ENCODE peak calls at places on chromosome 9, in five cellular contexts. Y is fibroblast of pulmonary artery, S is foreskin fibroblast, J is psoas muscle, I is RWPE2. X is an unnamed sample.

GRCh38 chr9:125126019-125126746 is 17.1 kb downstream of the SCAI start:
- DNase-seq in J (peak), I (no peak), Y (peak), S (peak), X (peak)

GRCh38 chr9:112757940-112758339 is 7.4 kb downstream of the SNX30 start:
- DNase-seq in I (no peak), J (no peak), Y (no peak), S (no peak), X (no peak)

GRCh38 chr9:34989946-34990635 is 546 bp downstream of the DNAJB5 start:
- DNase-seq in Y (peak), I (peak), J (peak), S (peak), X (peak)

GRCh38 chr9:91897201-91897600 is 52.8 kb downstream of the ROR2 start:
- DNase-seq in Y (no peak), I (no peak), J (no peak), S (no peak), X (peak)

GRCh38 chr9:68844623-68845612 is 139.9 kb downstream of the PIP5K1B start:
- DNase-seq in I (no peak), S (peak), J (peak), Y (peak), X (peak)

GRCh38 chr9:37787059-37787458 is 2.2 kb upstream of the EXOSC3 start:
- DNase-seq in S (no peak), Y (no peak), I (no peak), J (no peak), X (no peak)

GRCh38 chr9:17185630-17186029 is 50.8 kb downstream of the CNTLN start:
- DNase-seq in Y (no peak), J (no peak), S (no peak), I (no peak), X (no peak)

GRCh38 chr9:129627556-129628492 is 1.9 kb downstream of the NTMT1 start:
- DNase-seq in S (peak), J (no peak), I (no peak), Y (no peak), X (no peak)

GRCh38 chr9:77647659-77648457 is at the start of gene GNA14:
- DNase-seq in J (peak), I (no peak), S (peak), Y (peak), X (no peak)

GRCh38 chr9:122394265-122395242 is 23.7 kb downstream of the PTGS1 start:
- DNase-seq in I (no peak), J (peak), Y (peak), S (peak), X (peak)

GRCh38 chr9:99127372-99128132 is 22.6 kb downstream of the TGFBR1 start:
- DNase-seq in I (no peak), Y (peak), S (peak), J (no peak), X (peak)

GRCh38 chr9:33202552-33203300 is 35.6 kb upstream of the B4GALT1 start:
- DNase-seq in S (peak), J (peak), Y (peak), I (no peak), X (peak)

GRCh38 chr9:124291801-124292396 is 34.1 kb downstream of the NEK6 start:
- DNase-seq in S (peak), Y (no peak), I (no peak), J (no peak), X (no peak)

GRCh38 chr9:34891386-34891785 is 66.7 kb upstream of the PHF24 start:
- DNase-seq in Y (no peak), J (no peak), S (peak), I (no peak), X (peak)

GRCh38 chr9:87282477-87282991 is 215.1 kb upstream of the DAPK1 start:
- DNase-seq in J (no peak), S (no peak), Y (no peak), I (no peak), X (no peak)

GRCh38 chr9:129697956-129698757 is 32.7 kb downstream of the PRRX2 start:
- DNase-seq in J (peak), I (no peak), Y (no peak), S (peak), X (peak)

GRCh38 chr9:32404856-32405255 is 20.4 kb downstream of the ACO1 start:
- DNase-seq in I (no peak), S (no peak), Y (no peak), J (no peak), X (no peak)

GRCh38 chr9:82513976-82514735 is 525.6 kb downstream of the SPATA31D1 start:
- DNase-seq in J (no peak), S (no peak), I (no peak), Y (no peak), X (no peak)

DNA sequence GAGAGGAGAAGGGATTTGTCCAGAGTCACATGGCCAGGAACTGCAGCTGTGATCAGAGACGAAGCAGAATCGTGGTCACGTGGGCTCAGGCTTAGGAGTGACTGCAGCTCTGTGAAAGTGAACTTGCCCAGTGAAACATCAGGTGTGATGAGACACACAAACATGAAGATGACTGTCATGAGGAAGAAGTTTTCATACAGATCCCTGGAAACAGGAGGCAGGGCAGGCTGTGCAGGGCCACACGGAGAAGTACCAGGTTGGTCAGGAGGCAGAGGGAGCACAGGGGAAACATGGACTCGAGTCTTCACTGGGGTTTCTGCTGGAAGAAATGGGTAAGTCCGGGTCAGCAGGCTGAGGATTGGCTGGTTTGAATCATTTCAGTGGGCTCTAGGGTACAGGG is 64.1 kb downstream of the BARX1 start:
- DNase-seq in Y (no peak), S (no peak), I (no peak), J (no peak), X (no peak)
- TF ChIP-seq CTCF in Y (no peak), S (no peak), I (no peak), J (no peak), X (no peak)

GRCh38 chr9:133862585-133863041 is 124.5 kb upstream of the SARDH start:
- DNase-seq in S (no peak), Y (no peak), J (peak), I (no peak), X (no peak)

GRCh38 chr9:133863193-133863592 is 125.0 kb upstream of the SARDH start:
- DNase-seq in S (no peak), I (no peak), J (no peak), Y (no peak), X (no peak)

GRCh38 chr9:133861692-133862091 is 123.5 kb upstream of the SARDH start:
- DNase-seq in J (no peak), Y (no peak), I (no peak), S (no peak), X (no peak)

GRCh38 chr9:133858771-133859170 is 120.6 kb upstream of the SARDH start:
- DNase-seq in Y (no peak), J (no peak), S (no peak), I (no peak), X (no peak)

DNA sequence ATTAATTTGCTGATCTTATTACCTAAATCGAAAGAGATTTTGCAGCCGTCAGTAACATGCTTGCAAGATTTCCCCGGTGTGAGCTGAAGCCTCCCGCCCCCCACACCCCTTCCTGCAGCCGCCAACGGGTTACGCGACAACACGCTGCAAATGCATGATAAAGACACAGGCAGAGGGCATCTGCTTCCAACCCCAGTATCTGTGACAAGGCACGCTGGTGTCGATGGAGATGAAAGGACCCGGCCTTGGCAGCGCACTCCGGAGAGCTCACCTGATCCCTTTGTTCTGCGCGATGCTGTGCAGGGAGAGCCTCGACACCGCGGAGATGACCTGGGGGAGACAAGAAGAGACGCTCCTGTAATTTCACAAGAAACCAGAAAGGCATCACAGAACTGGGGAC is 123.0 kb upstream of the SARDH start:
- DNase-seq in J (no peak), Y (no peak), S (no peak), I (no peak), X (no peak)
- H3K4me3 ChIP-seq in J (no peak), Y (no peak), S (no peak), I (no peak), X (no peak)

GRCh38 chr9:130735566-130735965 is 42.0 kb downstream of the EXOSC2 start:
- DNase-seq in Y (no peak), I (no peak), J (no peak), S (no peak), X (no peak)

GRCh38 chr9:130732131-130732530 is 38.6 kb downstream of the EXOSC2 start:
- DNase-seq in J (no peak), S (no peak), Y (no peak), I (no peak), X (no peak)

GRCh38 chr9:130731355-130731754 is 37.8 kb downstream of the EXOSC2 start:
- DNase-seq in Y (no peak), J (no peak), I (no peak), S (no peak), X (no peak)

GRCh38 chr9:130729145-130729544 is 35.6 kb downstream of the EXOSC2 start:
- DNase-seq in I (no peak), Y (no peak), S (no peak), J (no peak), X (no peak)

GRCh38 chr9:130732793-130733221 is 39.2 kb downstream of the EXOSC2 start:
- DNase-seq in Y (peak), I (no peak), J (no peak), S (no peak), X (peak)
- TF ChIP-seq CTCF in Y (no peak), I (no peak), J (no peak), S (no peak), X (no peak)

GRCh38 chr9:136329636-136330405 is 2.5 kb downstream of the GPSM1 start:
- DNase-seq in S (no peak), I (no peak), Y (no peak), J (no peak), X (no peak)
- H3K4me3 ChIP-seq in S (peak), I (no peak), Y (no peak), J (no peak), X (peak)

GRCh38 chr9:136886610-136887597 is 588 bp downstream of the TRAF2 start:
- DNase-seq in J (peak), I (no peak), Y (no peak), S (peak), X (peak)
- TF ChIP-seq CTCF in J (no peak), I (no peak), Y (no peak), S (no peak), X (no peak)

DNA sequence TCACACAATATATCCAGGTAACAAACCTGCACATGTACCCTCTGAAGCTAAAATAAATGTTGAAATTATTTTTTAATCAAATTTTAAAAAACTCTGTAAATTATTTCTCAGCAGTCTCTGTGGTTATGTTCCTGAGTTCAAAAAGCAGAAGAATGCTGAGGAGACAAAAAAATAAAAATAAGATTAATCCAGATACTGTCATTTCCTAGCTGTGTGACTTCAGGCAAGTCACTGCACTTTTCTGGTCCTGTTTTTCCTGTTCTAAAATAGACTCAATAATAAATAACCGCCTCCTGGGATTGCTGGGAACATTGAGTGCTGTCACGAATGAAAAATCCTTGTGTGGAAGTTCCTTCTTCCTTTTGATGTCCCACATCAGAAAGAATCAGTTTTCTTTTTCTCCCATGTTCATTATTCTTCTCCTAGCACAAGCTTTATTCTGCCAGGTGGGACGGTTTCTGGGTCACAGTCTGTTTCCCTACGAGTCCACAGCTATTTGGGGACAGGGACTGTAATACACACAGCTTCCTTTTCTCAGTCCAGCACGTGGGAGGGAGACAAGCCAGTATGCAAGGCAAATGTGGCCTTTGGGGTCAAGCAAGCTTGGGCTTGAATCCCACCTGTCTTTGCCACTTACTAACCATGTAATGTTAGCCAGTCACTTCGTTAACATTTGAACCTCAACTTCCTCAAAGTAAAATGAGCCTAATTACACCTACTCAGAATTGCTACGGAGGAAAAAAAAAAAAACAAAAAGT is 156.9 kb downstream of the TRIM32 start:
- DNase-seq in S (no peak), I (no peak), J (no peak), Y (no peak), X (no peak)
- H3K4me3 ChIP-seq in S (no peak), I (no peak), J (no peak), Y (no peak), X (no peak)

DNA sequence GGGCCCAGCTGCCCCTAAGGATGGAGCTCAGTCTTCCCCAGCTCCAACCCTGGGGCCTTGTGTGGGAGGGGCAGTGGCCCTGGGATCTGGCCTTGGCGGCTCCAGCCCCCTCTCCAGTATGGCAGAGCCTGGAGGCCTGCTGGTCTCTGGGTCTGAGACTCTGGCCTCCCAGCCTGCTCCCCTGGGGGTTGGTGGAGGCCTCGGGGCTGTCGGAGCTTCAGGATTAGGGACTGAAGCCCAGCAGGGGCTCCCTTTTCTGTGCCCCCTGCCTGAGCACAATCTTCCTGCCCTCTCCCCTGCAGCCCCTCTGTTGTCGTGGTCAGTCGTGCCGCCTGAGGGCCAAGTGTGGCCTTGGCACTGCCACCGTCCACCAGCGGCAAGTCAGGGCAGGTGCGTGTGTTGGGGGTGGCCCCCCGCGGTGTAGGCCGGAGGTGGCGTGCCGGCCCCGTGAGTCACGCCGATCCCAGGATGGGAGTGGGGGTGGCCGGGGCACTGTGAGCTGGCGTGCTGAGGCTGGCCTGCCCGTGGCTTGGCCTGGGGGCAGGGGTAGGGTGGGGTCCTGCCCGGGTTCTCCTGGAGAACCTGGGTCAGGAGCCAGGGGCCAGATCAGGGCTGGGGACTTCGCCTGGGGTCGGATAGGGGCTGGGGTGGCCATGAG is 53.6 kb downstream of the RXRA start:
- DNase-seq in Y (no peak), S (no peak), I (peak), J (peak), X (peak)
- TF ChIP-seq CTCF in Y (no peak), S (no peak), I (no peak), J (no peak), X (no peak)

DNA sequence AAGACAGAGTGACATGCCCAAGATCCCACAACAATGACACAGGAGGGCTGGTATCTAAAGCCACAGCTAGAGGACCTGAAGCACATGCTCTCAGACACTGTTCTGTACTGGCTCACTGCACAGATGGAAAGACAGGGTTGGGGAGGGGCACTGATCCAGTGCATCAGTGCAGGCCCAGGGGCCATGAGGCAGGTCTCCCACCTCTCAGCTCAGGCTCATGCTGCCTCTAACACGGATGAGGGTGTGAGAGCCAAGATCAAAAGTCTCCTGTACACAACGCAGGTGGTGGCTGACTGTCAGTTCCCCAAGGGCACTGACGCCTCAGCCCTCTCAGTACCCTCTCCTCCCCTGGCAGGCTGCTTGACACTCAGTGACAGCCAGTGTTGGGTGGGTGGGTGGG is 10.9 kb downstream of the RAPGEF1 start:
- DNase-seq in S (no peak), Y (no peak), J (no peak), I (no peak), X (no peak)
- H3K4me3 ChIP-seq in S (no peak), Y (no peak), J (no peak), I (no peak), X (no peak)

DNA sequence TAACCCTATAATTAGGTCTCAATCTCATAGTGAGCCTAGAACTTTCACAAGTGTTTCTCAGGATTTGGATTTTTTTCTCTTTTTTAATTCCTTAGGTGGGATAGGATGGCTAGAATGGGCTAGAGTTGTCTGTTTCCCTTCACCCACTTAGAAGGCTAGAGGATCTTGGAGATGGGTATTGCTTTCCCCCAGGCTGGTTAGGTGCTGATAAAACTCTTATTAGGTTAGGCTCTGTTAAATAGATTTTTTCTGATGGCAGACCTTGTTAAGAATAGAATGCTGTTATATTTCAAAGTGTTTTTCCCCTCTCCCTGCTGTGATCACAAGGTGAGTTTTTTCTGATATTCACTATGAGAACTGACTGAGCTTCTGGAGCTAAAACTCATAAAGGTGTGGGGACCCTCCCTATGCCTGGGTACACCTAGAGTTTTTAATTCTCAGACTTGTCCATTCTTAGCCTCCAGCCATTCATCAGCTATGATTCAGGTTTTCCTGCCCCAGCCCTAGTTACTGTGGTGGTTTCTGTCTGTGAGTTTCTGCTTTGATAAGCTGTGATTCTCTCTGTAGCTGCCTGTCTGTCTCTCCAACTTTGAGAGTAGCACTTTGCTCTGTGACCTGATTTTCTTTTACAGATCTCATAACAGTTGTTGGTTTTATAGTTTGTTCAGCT is 132.4 kb downstream of the HACD4 start:
- DNase-seq in I (no peak), Y (peak), S (peak), J (no peak), X (peak)
- TF ChIP-seq CTCF in I (no peak), Y (no peak), S (no peak), J (no peak), X (no peak)

DNA sequence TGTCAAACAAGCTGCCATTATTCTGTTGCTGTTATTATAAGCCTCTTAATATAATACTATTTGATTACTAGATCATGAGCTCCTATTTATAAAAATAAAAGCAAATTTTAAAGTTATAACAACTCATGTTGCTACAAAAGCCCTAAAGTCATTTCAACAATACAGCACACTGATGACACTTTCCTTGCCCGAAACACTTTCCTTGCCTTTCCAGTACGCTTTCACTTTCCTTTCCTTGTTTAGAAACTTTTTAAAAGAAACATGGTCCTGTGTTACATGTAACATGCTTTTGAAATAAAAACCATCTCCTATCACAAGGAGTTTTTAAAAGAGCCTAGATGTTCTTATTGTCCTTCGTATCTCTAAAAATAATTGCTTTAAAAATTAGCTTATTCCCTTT is 688.4 kb downstream of the PTPRD start:
- DNase-seq in S (no peak), I (no peak), Y (no peak), J (no peak), X (peak)
- H3K4me3 ChIP-seq in S (no peak), I (no peak), Y (no peak), J (no peak), X (no peak)

X was measured in fibroblast of mammary gland.